ENCODE peak calls at places on chromosomes 2 and 18, in four cellular contexts. One of them, this sample, is unnamed.

GRCh38 chr2:226611196-226611943 is 188.2 kb downstream of the IRS1 start:
- DNase-seq in A549: peak; percentile 9
- DNase-seq in BJ: no peak
- DNase-seq in fibroblast of pulmonary artery: no peak
- DNase-seq in this sample: no peak

GRCh38 chr2:239790721-239791120 is 234.4 kb downstream of the NDUFA10 start:
- DNase-seq in A549: no peak
- DNase-seq in BJ: no peak
- DNase-seq in fibroblast of pulmonary artery: no peak
- DNase-seq in this sample: peak; percentile 38

GRCh38 chr2:164055623-164056022 is 319.8 kb upstream of the FIGN start:
- DNase-seq in A549: no peak
- DNase-seq in BJ: no peak
- DNase-seq in fibroblast of pulmonary artery: no peak
- DNase-seq in this sample: no peak

GRCh38 chr2:1690056-1690775 is 54.1 kb downstream of the PXDN start:
- DNase-seq in BJ: no peak
- DNase-seq in A549: no peak
- DNase-seq in fibroblast of pulmonary artery: no peak
- DNase-seq in this sample: no peak

GRCh38 chr2:218020281-218020680 is 17.5 kb upstream of the TNS1 start:
- DNase-seq in A549: no peak
- DNase-seq in BJ: no peak
- DNase-seq in fibroblast of pulmonary artery: no peak
- DNase-seq in this sample: no peak

GRCh38 chr18:39463986-39464385 is 1898.4 kb upstream of the CELF4 start:
- DNase-seq in fibroblast of pulmonary artery: peak; percentile 11
- DNase-seq in BJ: no peak
- DNase-seq in A549: no peak
- DNase-seq in this sample: no peak

GRCh38 chr2:57943271-57943670 is 103.3 kb upstream of the VRK2 start:
- DNase-seq in fibroblast of pulmonary artery: peak; percentile 39
- DNase-seq in BJ: peak; percentile 51
- DNase-seq in A549: peak; percentile 10
- DNase-seq in this sample: no peak

GRCh38 chr2:162197095-162197825 is 45.2 kb upstream of the GCG start:
- DNase-seq in A549: no peak
- DNase-seq in fibroblast of pulmonary artery: peak; percentile 54
- DNase-seq in BJ: peak; percentile 1
- DNase-seq in this sample: no peak

GRCh38 chr2:24721470-24721869 is 71.7 kb downstream of the PTRHD1 start:
- DNase-seq in A549: no peak
- DNase-seq in BJ: peak; percentile 45
- DNase-seq in fibroblast of pulmonary artery: peak; percentile 93
- DNase-seq in this sample: peak; percentile 90

GRCh38 chr2:21469564-21469963 is 345.8 kb downstream of the TDRD15 start:
- DNase-seq in fibroblast of pulmonary artery: no peak
- DNase-seq in BJ: no peak
- DNase-seq in A549: no peak
- DNase-seq in this sample: no peak

GRCh38 chr18:8478166-8478967 is 130.9 kb upstream of the RAB12 start:
- DNase-seq in A549: peak; percentile 51
- DNase-seq in fibroblast of pulmonary artery: peak; percentile 62
- DNase-seq in BJ: no peak
- DNase-seq in this sample: peak; percentile 44

GRCh38 chr2:210688071-210688470 is 131.7 kb downstream of the CPS1 start:
- DNase-seq in A549: no peak
- DNase-seq in fibroblast of pulmonary artery: no peak
- DNase-seq in BJ: no peak
- DNase-seq in this sample: no peak

GRCh38 chr2:239274391-239275001 is 126.3 kb downstream of the HDAC4 start:
- DNase-seq in A549: peak; percentile 86
- DNase-seq in fibroblast of pulmonary artery: peak; percentile 53
- DNase-seq in BJ: no peak
- DNase-seq in this sample: no peak

GRCh38 chr2:39640681-39641080 is 25.0 kb upstream of the TMEM178A start:
- DNase-seq in A549: no peak
- DNase-seq in fibroblast of pulmonary artery: no peak
- DNase-seq in BJ: no peak
- DNase-seq in this sample: no peak

GRCh38 chr2:48790407-48791170 is 35.1 kb upstream of the LHCGR start:
- DNase-seq in BJ: no peak
- DNase-seq in fibroblast of pulmonary artery: no peak
- DNase-seq in A549: no peak
- DNase-seq in this sample: no peak

GRCh38 chr2:156341482-156342251 is 9.1 kb upstream of the NR4A2 start:
- DNase-seq in A549: peak; percentile 95
- DNase-seq in fibroblast of pulmonary artery: peak; percentile 96
- DNase-seq in BJ: peak; percentile 74
- DNase-seq in this sample: peak; percentile 92

GRCh38 chr2:136117909-136118818 is at the start of gene CXCR4:
- DNase-seq in fibroblast of pulmonary artery: peak; percentile 26
- DNase-seq in A549: peak; percentile 47
- DNase-seq in BJ: no peak
- DNase-seq in this sample: peak; percentile 69

GRCh38 chr2:177617849-177618248 is 225.3 kb downstream of the AGPS start:
- DNase-seq in A549: no peak
- DNase-seq in BJ: no peak
- DNase-seq in fibroblast of pulmonary artery: no peak
- DNase-seq in this sample: no peak

GRCh38 chr2:177618270-177619253 is 226.0 kb downstream of the AGPS start:
- DNase-seq in fibroblast of pulmonary artery: peak; percentile 88
- DNase-seq in A549: peak; percentile 90
- DNase-seq in BJ: peak; percentile 46
- DNase-seq in this sample: peak; percentile 90

GRCh38 chr2:177616731-177617130 is 224.2 kb downstream of the AGPS start:
- DNase-seq in BJ: no peak
- DNase-seq in A549: no peak
- DNase-seq in fibroblast of pulmonary artery: no peak
- DNase-seq in this sample: no peak

GRCh38 chr2:177625744-177626655 is 233.4 kb downstream of the AGPS start:
- DNase-seq in fibroblast of pulmonary artery: no peak
- DNase-seq in A549: peak; percentile 7
- DNase-seq in BJ: no peak
- DNase-seq in this sample: no peak

DNA sequence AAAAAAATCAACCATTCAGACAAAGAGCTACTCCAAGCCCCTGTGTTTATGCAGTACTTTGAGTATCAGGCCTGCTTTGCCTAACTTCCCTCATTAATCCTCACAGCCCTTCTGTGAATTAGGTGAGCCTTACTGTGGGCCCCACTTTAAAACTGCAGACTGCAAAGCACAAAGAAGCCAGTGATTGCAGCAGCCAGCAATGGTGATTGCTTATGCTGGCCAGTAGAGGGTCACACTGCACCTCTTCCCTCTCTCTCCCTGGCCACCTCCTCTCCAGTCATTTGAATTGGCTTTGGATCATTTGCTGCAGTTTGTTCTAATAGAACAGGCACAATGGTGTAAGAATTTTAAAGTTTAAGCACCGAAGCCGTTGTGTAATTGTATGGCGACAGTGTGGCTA is 229.9 kb downstream of the AGPS start:
- DNase-seq in BJ: no peak
- DNase-seq in A549: no peak
- DNase-seq in fibroblast of pulmonary artery: no peak
- DNase-seq in this sample: no peak
- TF ChIP-seq CTCF in BJ: peak; percentile 63
- TF ChIP-seq CTCF in A549: no peak
- TF ChIP-seq CTCF in fibroblast of pulmonary artery: no peak
- TF ChIP-seq CTCF in this sample: no peak

GRCh38 chr18:62989195-62989594 is 273.9 kb downstream of the PHLPP1 start:
- DNase-seq in BJ: no peak
- DNase-seq in A549: no peak
- DNase-seq in fibroblast of pulmonary artery: no peak
- DNase-seq in this sample: no peak

GRCh38 chr18:62991389-62991788 is 276.0 kb downstream of the PHLPP1 start:
- DNase-seq in fibroblast of pulmonary artery: no peak
- DNase-seq in A549: no peak
- DNase-seq in BJ: no peak
- DNase-seq in this sample: no peak

GRCh38 chr18:62992877-62993365 is 277.6 kb downstream of the PHLPP1 start:
- DNase-seq in fibroblast of pulmonary artery: no peak
- DNase-seq in BJ: no peak
- DNase-seq in A549: no peak
- DNase-seq in this sample: no peak

GRCh38 chr18:62990653-62991052 is 275.3 kb downstream of the PHLPP1 start:
- DNase-seq in BJ: no peak
- DNase-seq in fibroblast of pulmonary artery: no peak
- DNase-seq in A549: no peak
- DNase-seq in this sample: no peak

GRCh38 chr18:62991959-62992358 is 276.6 kb downstream of the PHLPP1 start:
- DNase-seq in fibroblast of pulmonary artery: no peak
- DNase-seq in BJ: no peak
- DNase-seq in A549: no peak
- DNase-seq in this sample: no peak
- TF ChIP-seq CTCF in fibroblast of pulmonary artery: no peak
- TF ChIP-seq CTCF in BJ: no peak
- TF ChIP-seq CTCF in A549: no peak
- TF ChIP-seq CTCF in this sample: no peak

GRCh38 chr2:188978291-188979081 is 4.3 kb downstream of the COL3A1 start:
- DNase-seq in A549: peak; percentile 67
- DNase-seq in fibroblast of pulmonary artery: peak; percentile 94
- DNase-seq in BJ: peak; percentile 63
- DNase-seq in this sample: peak; percentile 23
- TF ChIP-seq CTCF in A549: peak; percentile 63
- TF ChIP-seq CTCF in fibroblast of pulmonary artery: peak; percentile 50
- TF ChIP-seq CTCF in BJ: peak; percentile 42
- TF ChIP-seq CTCF in this sample: peak; percentile 33

DNA sequence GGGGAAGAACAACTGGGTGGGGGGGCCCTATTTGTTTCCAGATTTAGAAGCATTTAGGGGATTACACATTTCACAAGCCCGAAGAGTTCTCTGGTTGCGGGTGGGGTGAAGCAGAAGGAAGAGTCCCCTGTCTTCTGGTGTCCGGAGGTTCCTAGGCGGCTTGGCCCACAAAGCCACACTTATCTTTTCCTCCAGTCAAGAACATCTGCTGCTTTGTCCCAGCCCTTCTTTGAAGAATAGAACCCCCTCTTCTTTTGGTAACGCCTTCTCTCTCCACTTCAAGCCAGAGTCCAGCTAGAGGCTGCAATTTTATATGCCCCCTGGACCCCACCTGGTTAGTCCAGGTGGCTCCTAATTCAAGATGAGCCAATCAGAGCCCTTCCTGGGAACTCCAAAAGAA is 15.8 kb downstream of the BOLA3 start:
- DNase-seq in BJ: no peak
- DNase-seq in A549: no peak
- DNase-seq in fibroblast of pulmonary artery: no peak
- DNase-seq in this sample: no peak
- TF ChIP-seq CTCF in BJ: no peak
- TF ChIP-seq CTCF in A549: no peak
- TF ChIP-seq CTCF in fibroblast of pulmonary artery: no peak
- TF ChIP-seq CTCF in this sample: no peak

GRCh38 chr2:143807192-143807591 is 678.0 kb downstream of the ARHGAP15 start:
- DNase-seq in A549: no peak
- DNase-seq in BJ: no peak
- DNase-seq in fibroblast of pulmonary artery: no peak
- DNase-seq in this sample: no peak

GRCh38 chr2:143802242-143802641 is 673.0 kb downstream of the ARHGAP15 start:
- DNase-seq in A549: peak; percentile 4
- DNase-seq in BJ: no peak
- DNase-seq in fibroblast of pulmonary artery: peak; percentile 30
- DNase-seq in this sample: no peak

GRCh38 chr2:143801561-143801960 is 672.3 kb downstream of the ARHGAP15 start:
- DNase-seq in BJ: no peak
- DNase-seq in A549: no peak
- DNase-seq in fibroblast of pulmonary artery: no peak
- DNase-seq in this sample: no peak

GRCh38 chr2:143803936-143804335 is 674.7 kb downstream of the ARHGAP15 start:
- DNase-seq in fibroblast of pulmonary artery: peak; percentile 11
- DNase-seq in A549: no peak
- DNase-seq in BJ: no peak
- DNase-seq in this sample: no peak

GRCh38 chr2:143802871-143803650 is 673.8 kb downstream of the ARHGAP15 start:
- DNase-seq in fibroblast of pulmonary artery: no peak
- DNase-seq in BJ: no peak
- DNase-seq in A549: no peak
- DNase-seq in this sample: no peak
- TF ChIP-seq CTCF in fibroblast of pulmonary artery: no peak
- TF ChIP-seq CTCF in BJ: peak; percentile 3
- TF ChIP-seq CTCF in A549: no peak
- TF ChIP-seq CTCF in this sample: no peak

DNA sequence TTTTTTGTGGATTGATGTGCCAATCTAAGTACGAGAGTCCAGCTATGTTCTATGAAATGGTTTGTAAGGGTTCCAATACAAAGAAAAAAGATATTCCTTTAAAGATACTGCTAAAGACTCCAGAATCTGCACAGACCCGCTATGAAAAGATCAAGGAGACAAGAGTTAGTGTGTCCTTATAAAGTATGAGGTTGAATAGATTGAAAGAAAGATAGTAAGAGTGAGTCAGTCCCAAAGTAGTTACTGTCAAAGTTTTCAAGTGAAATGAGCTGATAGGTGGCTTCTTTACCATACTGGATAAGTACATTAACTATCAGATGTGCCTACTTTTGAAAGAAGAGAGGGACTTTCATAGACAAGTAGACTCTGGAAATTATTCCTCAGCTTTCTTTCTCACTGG is 17.9 kb upstream of the EHBP1 start:
- DNase-seq in BJ: no peak
- DNase-seq in fibroblast of pulmonary artery: no peak
- DNase-seq in A549: no peak
- DNase-seq in this sample: no peak
- TF ChIP-seq CTCF in BJ: no peak
- TF ChIP-seq CTCF in fibroblast of pulmonary artery: no peak
- TF ChIP-seq CTCF in A549: no peak
- TF ChIP-seq CTCF in this sample: no peak

GRCh38 chr2:149611100-149611820 is 23.7 kb upstream of the MMADHC start:
- DNase-seq in BJ: no peak
- DNase-seq in A549: peak; percentile 29
- DNase-seq in fibroblast of pulmonary artery: no peak
- DNase-seq in this sample: no peak
- TF ChIP-seq CTCF in BJ: no peak
- TF ChIP-seq CTCF in A549: no peak
- TF ChIP-seq CTCF in fibroblast of pulmonary artery: peak; percentile 22
- TF ChIP-seq CTCF in this sample: no peak

GRCh38 chr18:30999186-30999585 is 43.4 kb downstream of the DSC3 start:
- DNase-seq in BJ: no peak
- DNase-seq in fibroblast of pulmonary artery: peak; percentile 16
- DNase-seq in A549: no peak
- DNase-seq in this sample: no peak
- TF ChIP-seq CTCF in BJ: no peak
- TF ChIP-seq CTCF in fibroblast of pulmonary artery: peak; percentile 8
- TF ChIP-seq CTCF in A549: peak; percentile 40
- TF ChIP-seq CTCF in this sample: no peak

This sample was measured in thyroid gland.